ENCODE peak calls at places on chromosomes 12 and 14, in four cellular contexts. One of them, this sample, is unnamed.

GRCh38 chr12:120012067-120012621 is 23.1 kb downstream of the BICDL1 start:
- DNase-seq in upper lobe of left lung: no peak
- DNase-seq in IMR-90: peak; percentile 1
- DNase-seq in ovary: no peak
- DNase-seq in this sample: no peak

GRCh38 chr12:43482311-43483085 is 69.5 kb downstream of the ADAMTS20 start:
- DNase-seq in ovary: no peak
- DNase-seq in upper lobe of left lung: no peak
- DNase-seq in IMR-90: no peak
- DNase-seq in this sample: no peak

GRCh38 chr14:72638021-72638420 is 255.9 kb downstream of the DPF3 start:
- DNase-seq in ovary: no peak
- DNase-seq in upper lobe of left lung: no peak
- DNase-seq in IMR-90: peak; percentile 95
- DNase-seq in this sample: no peak

GRCh38 chr14:31268216-31268615 is 60.6 kb upstream of the HECTD1 start:
- DNase-seq in IMR-90: no peak
- DNase-seq in upper lobe of left lung: no peak
- DNase-seq in ovary: no peak
- DNase-seq in this sample: no peak

GRCh38 chr12:109189291-109189690 is 72.9 kb downstream of the ACACB start:
- DNase-seq in IMR-90: no peak
- DNase-seq in ovary: no peak
- DNase-seq in upper lobe of left lung: no peak
- DNase-seq in this sample: no peak

GRCh38 chr14:102323102-102323501 is 3.6 kb downstream of the ZNF839 start:
- DNase-seq in upper lobe of left lung: peak; percentile 60
- DNase-seq in ovary: peak; percentile 50
- DNase-seq in IMR-90: peak; percentile 81
- DNase-seq in this sample: peak; percentile 86

GRCh38 chr12:124754491-124754890 is 109.2 kb downstream of the SCARB1 start:
- DNase-seq in IMR-90: no peak
- DNase-seq in ovary: no peak
- DNase-seq in upper lobe of left lung: no peak
- DNase-seq in this sample: no peak

GRCh38 chr14:89755816-89756215 is 198.7 kb downstream of the EFCAB11 start:
- DNase-seq in ovary: no peak
- DNase-seq in IMR-90: no peak
- DNase-seq in upper lobe of left lung: no peak
- DNase-seq in this sample: no peak

GRCh38 chr12:1499351-1499750 is 95.0 kb downstream of the FBXL14 start:
- DNase-seq in IMR-90: no peak
- DNase-seq in ovary: no peak
- DNase-seq in upper lobe of left lung: no peak
- DNase-seq in this sample: no peak

GRCh38 chr12:15719230-15719629 is 70.0 kb downstream of the EPS8 start:
- DNase-seq in ovary: no peak
- DNase-seq in IMR-90: no peak
- DNase-seq in upper lobe of left lung: no peak
- DNase-seq in this sample: no peak

GRCh38 chr12:64650762-64651161 is 40.5 kb downstream of the RASSF3 start:
- DNase-seq in ovary: no peak
- DNase-seq in upper lobe of left lung: no peak
- DNase-seq in IMR-90: peak; percentile 50
- DNase-seq in this sample: no peak
- H3K27ac ChIP-seq in ovary: no peak overlapping the region
- H3K27ac ChIP-seq in upper lobe of left lung: no peak overlapping the region
- H3K27ac ChIP-seq in IMR-90: no peak overlapping the region
- H3K27ac ChIP-seq in this sample: no peak overlapping the region

DNA sequence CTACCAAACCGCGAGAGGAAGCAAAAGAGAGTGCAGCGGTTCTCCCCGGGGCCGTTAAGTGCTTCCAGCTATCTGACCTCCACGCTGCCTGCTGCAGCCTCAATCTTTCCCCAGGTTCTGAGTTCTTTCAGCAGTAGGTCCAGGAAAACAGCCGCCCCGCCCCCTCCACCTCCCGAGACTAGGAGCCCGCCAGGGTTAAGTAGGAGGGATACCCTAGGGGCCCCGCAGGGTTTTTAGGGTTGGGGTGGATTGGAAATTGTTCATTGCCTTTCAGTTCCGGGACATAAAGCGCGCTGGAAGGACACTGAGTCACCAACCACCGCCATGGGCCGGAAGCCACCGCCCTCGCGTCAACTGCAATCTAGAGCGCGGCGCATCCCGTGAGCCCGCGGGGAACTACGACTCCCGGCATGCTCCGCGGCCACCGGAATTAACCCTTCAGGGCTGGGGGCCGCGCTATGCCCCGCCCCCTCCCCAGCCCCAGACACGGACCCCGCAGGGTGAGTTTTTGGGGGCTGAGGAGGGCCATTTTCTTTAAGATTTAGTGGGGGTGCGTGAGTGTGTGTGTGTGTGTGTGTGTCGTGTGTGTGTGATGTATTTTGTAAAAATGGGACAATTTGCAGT is at the start of gene MYL6B:
- DNase-seq in ovary: peak; percentile 92
- DNase-seq in upper lobe of left lung: peak; percentile 96
- DNase-seq in IMR-90: peak; percentile 88
- DNase-seq in this sample: peak; percentile 98
- TF ChIP-seq POLR2A in ovary: no peak
- TF ChIP-seq POLR2A in upper lobe of left lung: no peak
- TF ChIP-seq POLR2A in IMR-90: no peak
- TF ChIP-seq POLR2A in this sample: no peak

GRCh38 chr12:40156031-40156764 is 50.3 kb upstream of the SLC2A13 start:
- DNase-seq in IMR-90: no peak
- DNase-seq in ovary: no peak
- DNase-seq in upper lobe of left lung: peak; percentile 27
- DNase-seq in this sample: no peak
- H3K27ac ChIP-seq in IMR-90: no peak overlapping the region
- H3K27ac ChIP-seq in ovary: no peak overlapping the region
- H3K27ac ChIP-seq in upper lobe of left lung: peak overlapping the region; percentile 56
- H3K27ac ChIP-seq in this sample: no peak overlapping the region

DNA sequence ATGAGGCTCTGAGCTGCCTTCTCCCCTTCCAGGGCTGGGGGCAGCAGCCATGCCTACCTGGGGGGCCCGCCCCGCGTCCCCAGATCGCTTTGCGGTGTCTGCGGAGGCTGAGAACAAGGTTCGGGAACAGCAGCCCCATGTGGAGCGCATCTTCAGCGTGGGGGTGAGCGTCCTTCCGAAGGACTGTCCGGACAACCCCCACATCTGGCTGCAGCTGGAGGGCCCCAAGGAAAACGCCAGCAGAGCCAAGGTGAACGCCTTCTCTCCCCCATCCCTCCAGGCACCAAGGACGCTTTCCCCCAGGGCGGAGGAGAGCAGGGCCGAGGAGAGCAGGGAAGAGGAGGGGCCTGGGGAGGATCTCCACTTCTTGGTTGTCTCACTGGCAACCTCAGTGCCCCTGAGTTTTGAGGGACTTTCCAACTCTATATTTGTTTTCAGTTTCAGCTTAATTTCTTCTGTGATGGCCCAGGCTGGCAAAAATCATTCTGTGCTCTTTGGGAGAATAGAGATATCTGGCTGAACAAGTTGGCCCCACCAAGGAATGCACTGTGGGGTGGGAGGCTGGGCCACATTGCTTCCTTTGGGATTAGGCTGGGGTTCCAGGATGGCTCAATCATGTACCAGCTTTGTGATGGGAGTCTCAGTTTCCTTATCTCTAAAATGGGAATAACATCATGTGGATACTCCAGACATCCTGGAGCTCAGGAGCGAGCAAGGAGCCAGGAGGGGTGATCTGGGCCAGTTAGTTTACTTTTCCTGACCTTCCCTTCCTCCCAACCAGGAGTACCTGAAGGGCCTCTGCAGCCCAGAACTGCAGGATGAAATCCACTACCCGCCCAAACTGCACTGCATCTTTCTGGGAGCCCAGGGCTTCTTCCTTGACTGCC is 1.2 kb downstream of the KHNYN start:
- DNase-seq in upper lobe of left lung: no peak
- DNase-seq in IMR-90: peak; percentile 59
- DNase-seq in ovary: peak; percentile 81
- DNase-seq in this sample: peak; percentile 72
- TF ChIP-seq POLR2A in upper lobe of left lung: no peak
- TF ChIP-seq POLR2A in IMR-90: no peak
- TF ChIP-seq POLR2A in ovary: no peak
- TF ChIP-seq POLR2A in this sample: no peak

DNA sequence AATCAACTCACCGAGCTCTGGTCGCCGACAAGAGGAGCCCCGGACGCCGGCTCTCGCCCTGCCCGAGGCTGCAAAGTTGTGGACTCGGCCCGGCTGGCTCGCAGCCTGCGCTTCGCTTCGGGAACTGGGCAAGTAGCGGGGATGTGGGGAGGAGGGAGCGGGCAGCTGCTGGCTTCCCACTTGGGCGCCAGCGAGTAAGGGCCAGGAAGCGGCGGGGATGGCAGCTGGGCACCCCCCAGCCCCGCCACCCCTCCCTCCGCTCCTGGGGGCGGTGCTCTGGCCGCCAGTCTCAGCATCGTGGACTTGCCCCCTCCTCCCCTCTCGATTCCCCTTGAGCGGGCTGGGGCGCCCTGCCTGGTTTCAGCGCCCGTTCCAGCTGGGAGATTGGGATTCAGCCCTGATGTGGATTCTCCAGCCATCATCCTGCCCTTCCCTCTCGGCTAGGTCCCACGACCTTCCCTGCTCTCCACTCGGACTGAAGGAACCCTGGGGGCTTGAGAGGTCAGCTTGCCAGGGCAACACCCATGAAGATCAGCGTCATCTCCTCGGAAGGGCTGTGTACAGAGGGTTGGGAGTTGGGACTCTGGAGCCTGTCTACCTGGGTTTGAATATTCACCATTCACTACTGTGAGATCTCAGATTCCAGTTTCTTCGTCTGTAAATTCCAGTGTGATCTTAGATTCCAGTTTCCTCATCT is at the start of gene ZDHHC22:
- DNase-seq in IMR-90: no peak
- DNase-seq in upper lobe of left lung: no peak
- DNase-seq in ovary: no peak
- DNase-seq in this sample: no peak
- H3K27ac ChIP-seq in IMR-90: no peak within 1 kb of the TSS
- H3K27ac ChIP-seq in upper lobe of left lung: no peak within 1 kb of the TSS
- H3K27ac ChIP-seq in ovary: no peak within 1 kb of the TSS
- H3K27ac ChIP-seq in this sample: no peak within 1 kb of the TSS

DNA sequence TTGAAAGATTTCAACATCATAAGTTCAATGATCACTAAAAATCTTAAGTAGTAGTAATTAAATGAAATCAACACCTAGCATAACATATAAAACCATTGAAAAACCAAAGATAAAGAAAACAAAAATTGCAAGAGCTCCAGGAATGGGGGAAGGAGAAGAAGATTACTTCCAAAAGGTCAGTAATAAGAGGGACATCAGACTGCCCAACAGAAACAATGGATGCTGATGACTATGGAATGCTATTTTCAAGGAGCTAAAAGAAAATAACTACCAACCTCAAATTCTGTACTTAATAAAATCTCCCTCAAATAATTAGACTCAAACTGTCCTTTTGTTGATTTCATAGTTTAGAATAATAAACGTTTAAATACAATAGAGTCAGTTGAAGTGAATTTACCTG is 314.5 kb upstream of the LMO3 start:
- DNase-seq in upper lobe of left lung: no peak
- DNase-seq in ovary: no peak
- DNase-seq in IMR-90: no peak
- DNase-seq in this sample: no peak
- TF ChIP-seq POLR2A in upper lobe of left lung: no peak
- TF ChIP-seq POLR2A in ovary: no peak
- TF ChIP-seq POLR2A in IMR-90: no peak
- TF ChIP-seq POLR2A in this sample: no peak

DNA sequence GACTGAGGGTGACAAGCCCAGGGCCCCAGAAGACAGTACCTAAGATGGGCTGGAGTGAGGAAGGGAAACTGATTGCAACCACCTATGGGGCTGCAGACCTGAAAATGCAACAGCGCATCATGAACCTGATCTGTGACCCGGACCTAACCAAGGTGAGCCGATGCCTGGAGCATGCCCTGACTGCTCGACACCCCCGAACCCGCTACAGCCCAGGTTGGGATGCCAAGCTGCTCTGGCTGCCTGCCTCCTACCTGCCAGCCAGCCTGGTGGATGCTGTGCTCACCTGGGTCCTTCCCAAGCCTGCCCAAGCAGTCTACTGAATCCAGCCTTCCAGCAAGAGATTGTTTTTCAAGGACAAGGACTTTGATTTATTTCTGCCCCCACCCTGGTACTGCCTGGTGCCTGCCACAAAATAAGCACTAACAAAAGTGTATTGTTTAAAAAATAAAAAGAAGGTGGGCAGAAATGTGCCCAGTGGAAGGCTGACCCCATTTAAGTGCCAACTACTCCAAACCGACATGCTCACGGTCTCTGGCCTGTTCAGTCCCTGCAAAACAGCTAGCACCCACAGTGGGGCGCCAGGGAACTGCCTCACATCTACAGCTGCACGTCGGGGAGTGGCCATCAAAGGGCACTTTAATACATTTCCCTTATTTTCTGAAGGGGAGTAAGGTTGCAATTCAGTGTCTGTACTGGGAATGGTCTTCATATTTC is 4.2 kb downstream of the RDH5 start:
- DNase-seq in IMR-90: peak; percentile 69
- DNase-seq in ovary: peak; percentile 53
- DNase-seq in upper lobe of left lung: peak; percentile 81
- DNase-seq in this sample: peak; percentile 84
- H3K27ac ChIP-seq in IMR-90: no peak overlapping the region
- H3K27ac ChIP-seq in ovary: no peak overlapping the region
- H3K27ac ChIP-seq in upper lobe of left lung: no peak overlapping the region
- H3K27ac ChIP-seq in this sample: peak overlapping the region; percentile 1

GRCh38 chr14:100067481-100067880 is 2.3 kb downstream of the EVL start:
- DNase-seq in upper lobe of left lung: no peak
- DNase-seq in IMR-90: no peak
- DNase-seq in ovary: no peak
- DNase-seq in this sample: no peak

GRCh38 chr14:100070310-100070709 is 5.1 kb downstream of the EVL start:
- DNase-seq in upper lobe of left lung: no peak
- DNase-seq in ovary: no peak
- DNase-seq in IMR-90: no peak
- DNase-seq in this sample: no peak

GRCh38 chr14:100066984-100067383 is 1.8 kb downstream of the EVL start:
- DNase-seq in IMR-90: no peak
- DNase-seq in upper lobe of left lung: no peak
- DNase-seq in ovary: no peak
- DNase-seq in this sample: no peak

GRCh38 chr14:100069161-100069800 is 4.1 kb downstream of the EVL start:
- DNase-seq in upper lobe of left lung: no peak
- DNase-seq in IMR-90: no peak
- DNase-seq in ovary: no peak
- DNase-seq in this sample: no peak

GRCh38 chr14:100067971-100068959 is 3.0 kb downstream of the EVL start:
- DNase-seq in IMR-90: peak; percentile 50
- DNase-seq in upper lobe of left lung: peak; percentile 85
- DNase-seq in ovary: no peak
- DNase-seq in this sample: peak; percentile 74
- TF ChIP-seq POLR2A in IMR-90: no peak
- TF ChIP-seq POLR2A in upper lobe of left lung: no peak
- TF ChIP-seq POLR2A in ovary: no peak
- TF ChIP-seq POLR2A in this sample: no peak

GRCh38 chr14:58096731-58097130 is 55.3 kb downstream of the ARMH4 start:
- DNase-seq in IMR-90: no peak
- DNase-seq in ovary: no peak
- DNase-seq in upper lobe of left lung: no peak
- DNase-seq in this sample: no peak

DNA sequence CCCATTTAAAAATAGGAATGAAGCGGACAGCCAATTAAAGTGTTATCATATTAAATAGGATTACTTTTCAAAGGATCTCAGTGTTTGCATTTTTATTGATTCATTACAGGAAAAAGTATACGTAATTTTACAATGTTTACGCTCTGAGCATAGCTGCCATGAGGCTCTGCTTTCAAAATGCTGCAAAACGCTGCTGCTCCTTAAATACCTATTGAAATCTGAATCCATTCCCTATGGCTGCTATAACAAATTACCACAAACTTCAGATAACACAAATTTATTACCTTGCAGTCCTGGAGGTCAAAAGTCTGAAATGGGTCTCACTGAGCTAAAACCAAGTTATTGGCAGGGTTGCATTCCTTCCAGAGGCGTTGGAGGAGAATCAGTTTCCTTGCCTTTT is 59.8 kb downstream of the ARMH4 start:
- DNase-seq in upper lobe of left lung: no peak
- DNase-seq in ovary: no peak
- DNase-seq in IMR-90: no peak
- DNase-seq in this sample: no peak
- H3K27ac ChIP-seq in upper lobe of left lung: no peak overlapping the region
- H3K27ac ChIP-seq in ovary: no peak overlapping the region
- H3K27ac ChIP-seq in IMR-90: no peak overlapping the region
- H3K27ac ChIP-seq in this sample: no peak overlapping the region